ENCODE peak calls at places on chromosomes 6 and 20, in four cellular contexts. M is Panc1, V is tibial artery, R is retinal pigment epithelial cell. X is an unnamed sample.
A peak's percentile ranks its signal among the peaks of the same experiment; 100 is the strongest.

GRCh38 chr6:167031082-167031709 is 32.0 kb downstream of the CEP43 start:
- DNase-seq in R (no peak), V (no peak), M (no peak), X (no peak)

GRCh38 chr6:45163952-45164766 is 164.0 kb upstream of the RUNX2 start:
- DNase-seq in V (no peak), R (no peak), M (no peak), X (peak; percentile 58)

GRCh38 chr6:129725341-129725740 is 15.4 kb upstream of the ARHGAP18 start:
- DNase-seq in R (no peak), M (no peak), V (no peak), X (no peak)

GRCh38 chr6:9766240-9766915 is 648.5 kb downstream of the TFAP2A start:
- DNase-seq in R (peak; percentile 93), M (no peak), V (no peak), X (peak; percentile 44)

GRCh38 chr20:62595491-62595890 is 46.8 kb upstream of the SLCO4A1 start:
- DNase-seq in V (no peak), R (no peak), M (no peak), X (no peak)

GRCh38 chr6:36029464-36029863 is 1.9 kb downstream of the MAPK14 start:
- DNase-seq in M (no peak), R (no peak), V (no peak), X (no peak)

GRCh38 chr6:138514860-138515540 is 15.7 kb upstream of the NHSL1 start:
- DNase-seq in R (no peak), V (no peak), M (no peak), X (no peak)

GRCh38 chr6:57173056-57173885 is 1.1 kb downstream of the BAG2 start:
- DNase-seq in M (peak; percentile 30), V (no peak), R (no peak), X (no peak)

GRCh38 chr6:7505196-7505699 is 36.2 kb upstream of the DSP start:
- DNase-seq in M (peak; percentile 15), V (no peak), R (peak; percentile 97), X (peak; percentile 99)

GRCh38 chr20:52171025-52171424 is 20.6 kb downstream of the ZFP64 start:
- DNase-seq in M (no peak), R (no peak), V (no peak), X (no peak)

GRCh38 chr20:35551485-35551884 is 9.6 kb downstream of the ERGIC3 start:
- DNase-seq in V (no peak), M (no peak), R (peak; percentile 11), X (no peak)

GRCh38 chr20:57251344-57251743 is 15.1 kb downstream of the BMP7 start:
- DNase-seq in R (no peak), V (no peak), M (no peak), X (no peak)

GRCh38 chr6:26328265-26328844 is 36.6 kb upstream of the BTN3A2 start:
- DNase-seq in R (no peak), V (no peak), M (no peak), X (no peak)

GRCh38 chr6:50724381-50725124 is 11.2 kb downstream of the TFAP2D start:
- DNase-seq in R (no peak), M (no peak), V (no peak), X (no peak)
- H3K4me3 ChIP-seq in R (no peak overlapping the region), M (no peak overlapping the region), V (no peak overlapping the region), X (no peak overlapping the region)

DNA sequence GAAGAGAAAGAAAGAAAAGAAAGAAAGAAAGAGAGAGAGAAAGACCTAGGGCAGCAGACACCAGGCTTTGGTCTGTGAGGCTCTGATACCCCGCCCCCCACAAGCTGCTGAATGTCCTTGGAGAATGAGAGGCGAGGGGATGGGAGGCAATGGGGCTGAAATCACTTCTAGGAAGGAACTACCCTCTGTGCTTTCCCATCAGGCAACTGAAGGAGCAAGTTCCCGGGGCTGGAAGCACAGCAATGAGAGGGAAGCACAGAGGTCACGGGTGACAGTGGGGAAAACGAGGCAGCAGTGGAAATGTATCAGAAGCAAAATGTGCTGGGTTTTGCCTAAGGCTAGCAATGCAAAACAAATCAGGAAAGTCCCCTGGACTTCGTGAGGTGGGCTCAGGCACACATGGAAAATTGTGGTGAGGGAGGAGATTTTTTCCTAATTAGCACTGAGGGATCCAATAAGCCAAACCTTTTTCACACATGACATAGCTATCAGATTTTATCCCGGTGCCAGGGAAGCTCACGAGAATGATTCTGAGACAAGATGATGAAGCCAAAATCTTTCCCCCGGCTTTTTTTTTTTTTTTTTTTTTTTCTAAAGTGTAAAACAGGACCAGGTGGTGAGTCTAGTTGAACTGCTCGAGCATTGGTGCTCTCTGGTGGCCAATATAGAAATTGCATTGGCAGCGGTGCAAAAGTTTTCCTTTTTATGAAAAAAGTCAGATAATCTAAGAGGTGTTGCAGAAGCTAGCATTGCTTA is 16.8 kb upstream of the ARFGEF2 start:
- DNase-seq in V (peak; percentile 70), M (peak; percentile 63), R (no peak), X (no peak)
- H3K4me3 ChIP-seq in V (no peak overlapping the region), M (no peak overlapping the region), R (no peak overlapping the region), X (no peak overlapping the region)

GRCh38 chr6:154907293-154907692 is 87.8 kb upstream of the TIAM2 start:
- DNase-seq in V (no peak), M (no peak), R (no peak), X (no peak)
- H3K4me3 ChIP-seq in V (no peak overlapping the region), M (no peak overlapping the region), R (no peak overlapping the region), X (no peak overlapping the region)

GRCh38 chr20:43939762-43940121 is 25.1 kb downstream of the TOX2 start:
- DNase-seq in R (no peak), V (no peak), M (no peak), X (no peak)
- H3K4me3 ChIP-seq in R (no peak overlapping the region), V (no peak overlapping the region), M (no peak overlapping the region), X (no peak overlapping the region)

GRCh38 chr6:31165986-31166385 is 4.5 kb downstream of the POU5F1 start:
- DNase-seq in V (no peak), M (no peak), R (no peak), X (no peak)

GRCh38 chr6:31170600-31170881 is at the start of gene POU5F1:
- DNase-seq in R (no peak), V (no peak), M (no peak), X (no peak)

GRCh38 chr6:31170987-31171671 is 647 bp upstream of the POU5F1 start:
- DNase-seq in R (no peak), V (no peak), M (no peak), X (no peak)

GRCh38 chr6:31169123-31169857 is 1.2 kb downstream of the POU5F1 start:
- DNase-seq in M (no peak), R (no peak), V (no peak), X (no peak)

DNA sequence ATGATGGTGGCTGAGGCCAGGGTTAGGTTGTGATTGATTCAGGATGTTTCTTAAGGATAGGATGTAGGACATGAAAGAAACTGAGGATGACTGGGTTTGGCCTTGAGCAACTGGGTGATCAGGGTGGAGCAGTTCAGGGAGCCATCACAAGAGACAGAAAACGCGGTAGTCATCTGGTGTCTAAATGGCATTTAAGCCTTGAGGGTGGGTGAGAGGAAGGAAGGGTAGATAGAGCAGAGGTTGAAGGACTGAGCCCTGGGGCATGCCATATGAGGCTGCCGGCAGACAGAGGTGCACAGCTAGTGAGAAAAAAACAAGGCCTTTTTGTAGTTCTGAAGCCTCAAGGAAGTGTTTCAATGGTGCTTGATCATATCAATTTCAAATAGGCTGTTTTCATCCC is 1.9 kb downstream of the POU5F1 start:
- DNase-seq in M (no peak), V (no peak), R (no peak), X (no peak)
- H3K4me3 ChIP-seq in M (no peak overlapping the region), V (no peak overlapping the region), R (no peak overlapping the region), X (no peak overlapping the region)

DNA sequence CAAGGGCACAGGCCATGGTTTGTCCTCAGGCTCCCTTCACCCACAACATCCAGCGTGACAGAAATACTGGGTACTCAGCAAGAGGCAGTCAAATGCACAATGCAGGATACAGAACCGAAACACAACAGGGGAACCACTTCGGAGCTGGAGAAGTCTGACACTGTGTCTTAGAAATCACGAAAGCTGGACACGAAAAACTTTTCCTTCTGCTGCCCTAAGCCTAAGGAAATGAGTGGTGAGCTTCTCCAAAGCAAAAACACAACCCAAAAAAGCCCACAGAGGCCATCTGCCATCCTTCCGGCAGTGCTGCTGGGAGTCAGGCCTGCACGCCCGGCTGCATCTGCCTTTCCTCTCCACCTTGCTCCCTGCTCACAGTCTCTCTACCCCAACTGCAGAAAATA is 106.3 kb downstream of the SLC23A2 start:
- DNase-seq in M (no peak), R (no peak), V (no peak), X (no peak)
- H3K4me3 ChIP-seq in M (no peak overlapping the region), R (no peak overlapping the region), V (no peak overlapping the region), X (no peak overlapping the region)

DNA sequence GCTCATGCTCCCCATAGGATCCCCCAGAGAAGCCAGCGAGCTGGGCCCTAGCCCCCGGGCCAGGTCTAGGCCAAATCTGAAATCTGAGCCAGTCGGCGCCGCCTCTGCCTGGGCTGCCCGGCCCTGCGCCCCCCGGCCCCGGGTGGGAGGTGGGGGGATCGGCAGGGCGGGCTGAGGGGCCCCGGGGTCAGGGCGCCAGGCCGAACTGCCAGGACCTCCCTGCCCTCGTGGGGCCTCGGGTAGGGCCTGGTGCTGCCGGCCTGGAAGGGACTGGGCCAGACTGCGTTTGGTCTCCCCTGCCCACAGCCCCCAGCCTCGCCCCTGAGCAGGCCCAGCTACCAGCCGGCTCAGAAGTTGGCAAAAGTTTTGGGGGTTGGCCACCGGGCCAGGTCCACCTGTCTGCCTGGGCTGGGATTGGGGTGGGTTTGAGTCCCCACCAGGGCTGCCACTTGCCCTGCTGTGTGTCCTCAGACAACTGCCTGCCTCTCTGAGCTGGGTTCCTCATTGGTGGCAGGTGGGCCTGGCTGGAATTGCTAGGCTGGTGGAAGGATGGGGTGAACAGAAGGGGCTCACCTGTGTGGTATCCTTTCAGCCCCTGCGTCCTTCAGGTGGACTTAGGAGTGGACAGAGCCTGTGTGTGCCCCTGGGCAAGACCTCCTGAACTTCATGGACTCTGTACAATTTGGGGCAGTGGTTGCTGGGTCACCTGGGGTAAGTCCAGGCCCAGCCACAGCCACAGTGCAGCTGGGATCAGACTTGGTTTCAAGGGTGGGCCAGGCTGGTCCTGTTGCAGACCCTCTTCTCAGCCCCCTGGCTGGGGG is 796 bp downstream of the SRC start:
- DNase-seq in R (no peak), V (peak; percentile 69), M (no peak), X (no peak)
- H3K4me3 ChIP-seq in R (peak overlapping the region; percentile 60), V (peak overlapping the region; percentile 80), M (peak overlapping the region; percentile 44), X (peak overlapping the region; percentile 57)

GRCh38 chr20:13082366-13082765 is 73.6 kb downstream of the SPTLC3 start:
- DNase-seq in R (no peak), M (no peak), V (no peak), X (no peak)
- H3K4me3 ChIP-seq in R (no peak overlapping the region), M (no peak overlapping the region), V (no peak overlapping the region), X (no peak overlapping the region)

GRCh38 chr6:170278743-170279094 is 12.2 kb downstream of the DLL1 start:
- DNase-seq in M (no peak), R (no peak), V (no peak), X (no peak)

GRCh38 chr6:170281331-170282292 is 9.3 kb downstream of the DLL1 start:
- DNase-seq in V (no peak), R (no peak), M (no peak), X (no peak)

GRCh38 chr6:170279426-170279825 is 11.5 kb downstream of the DLL1 start:
- DNase-seq in V (no peak), M (no peak), R (no peak), X (no peak)

GRCh38 chr6:170279977-170280688 is 10.7 kb downstream of the DLL1 start:
- DNase-seq in R (no peak), V (no peak), M (peak; percentile 33), X (no peak)

GRCh38 chr6:170280689-170281045 is 10.2 kb downstream of the DLL1 start:
- DNase-seq in R (no peak), V (no peak), M (peak; percentile 7), X (no peak)
- H3K4me3 ChIP-seq in R (peak overlapping the region; percentile 36), V (peak overlapping the region; percentile 27), M (peak overlapping the region; percentile 57), X (peak overlapping the region; percentile 23)